ENCODE peak calls at places on chromosome 17, in ten cellular contexts. One of them, this sample, is unnamed.
A peak's percentile ranks its signal among the peaks of the same experiment; 100 is the strongest.

GRCh38 chr17:44655983-44656700 is at the start of gene MEIOC:
- DNase-seq in anterior cingulate cortex: no peak
- DNase-seq in non-pigmented ciliary epithelial cell: no peak
- DNase-seq in foreskin melanocyte: peak; percentile 29
- DNase-seq in SW480: no peak
- DNase-seq in NCI-H187: no peak
- DNase-seq in HS-5: no peak
- DNase-seq in suprapubic skin: no peak
- DNase-seq in neural crest cell: peak; percentile 33
- DNase-seq in caudate nucleus: no peak
- DNase-seq in this sample: no peak

GRCh38 chr17:61809816-61810392 is 53.4 kb downstream of the BRIP1 start:
- DNase-seq in suprapubic skin: no peak
- DNase-seq in non-pigmented ciliary epithelial cell: no peak
- DNase-seq in HS-5: peak; percentile 37
- DNase-seq in foreskin melanocyte: peak; percentile 77
- DNase-seq in caudate nucleus: no peak
- DNase-seq in neural crest cell: no peak
- DNase-seq in NCI-H187: peak; percentile 13
- DNase-seq in anterior cingulate cortex: no peak
- DNase-seq in SW480: peak; percentile 58
- DNase-seq in this sample: no peak

GRCh38 chr17:79019631-79020584 is 4.1 kb upstream of the C1QTNF1 start:
- DNase-seq in HS-5: peak; percentile 41
- DNase-seq in foreskin melanocyte: peak; percentile 68
- DNase-seq in SW480: peak; percentile 80
- DNase-seq in NCI-H187: no peak
- DNase-seq in anterior cingulate cortex: no peak
- DNase-seq in caudate nucleus: no peak
- DNase-seq in neural crest cell: no peak
- DNase-seq in non-pigmented ciliary epithelial cell: peak; percentile 47
- DNase-seq in suprapubic skin: peak; percentile 86
- DNase-seq in this sample: peak; percentile 52

GRCh38 chr17:21170829-21171228 is 43.1 kb downstream of the TMEM11 start:
- DNase-seq in non-pigmented ciliary epithelial cell: no peak
- DNase-seq in HS-5: no peak
- DNase-seq in NCI-H187: no peak
- DNase-seq in neural crest cell: no peak
- DNase-seq in foreskin melanocyte: no peak
- DNase-seq in suprapubic skin: no peak
- DNase-seq in anterior cingulate cortex: no peak
- DNase-seq in SW480: no peak
- DNase-seq in caudate nucleus: no peak
- DNase-seq in this sample: no peak

GRCh38 chr17:39014044-39014794 is 47.0 kb upstream of the FBXO47 start:
- DNase-seq in anterior cingulate cortex: no peak
- DNase-seq in NCI-H187: no peak
- DNase-seq in SW480: no peak
- DNase-seq in neural crest cell: no peak
- DNase-seq in foreskin melanocyte: no peak
- DNase-seq in HS-5: no peak
- DNase-seq in suprapubic skin: no peak
- DNase-seq in caudate nucleus: no peak
- DNase-seq in non-pigmented ciliary epithelial cell: no peak
- DNase-seq in this sample: no peak

GRCh38 chr17:38702900-38703741 is 2.0 kb upstream of the MLLT6 start:
- DNase-seq in anterior cingulate cortex: no peak
- DNase-seq in HS-5: no peak
- DNase-seq in suprapubic skin: no peak
- DNase-seq in NCI-H187: no peak
- DNase-seq in foreskin melanocyte: no peak
- DNase-seq in caudate nucleus: peak; percentile 26
- DNase-seq in non-pigmented ciliary epithelial cell: no peak
- DNase-seq in SW480: no peak
- DNase-seq in neural crest cell: peak; percentile 15
- DNase-seq in this sample: no peak

GRCh38 chr17:44804301-44805061 is 25.6 kb downstream of the GJC1 start:
- DNase-seq in neural crest cell: no peak
- DNase-seq in HS-5: no peak
- DNase-seq in caudate nucleus: no peak
- DNase-seq in NCI-H187: no peak
- DNase-seq in SW480: no peak
- DNase-seq in anterior cingulate cortex: no peak
- DNase-seq in suprapubic skin: no peak
- DNase-seq in foreskin melanocyte: peak; percentile 53
- DNase-seq in non-pigmented ciliary epithelial cell: no peak
- DNase-seq in this sample: no peak

GRCh38 chr17:45228121-45228941 is 6.6 kb downstream of the FMNL1 start:
- DNase-seq in SW480: peak; percentile 62
- DNase-seq in suprapubic skin: no peak
- DNase-seq in non-pigmented ciliary epithelial cell: no peak
- DNase-seq in caudate nucleus: no peak
- DNase-seq in HS-5: no peak
- DNase-seq in NCI-H187: no peak
- DNase-seq in neural crest cell: no peak
- DNase-seq in foreskin melanocyte: no peak
- DNase-seq in anterior cingulate cortex: no peak
- DNase-seq in this sample: no peak

GRCh38 chr17:68821860-68822693 is 133.1 kb downstream of the ABCA8 start:
- DNase-seq in neural crest cell: no peak
- DNase-seq in NCI-H187: no peak
- DNase-seq in foreskin melanocyte: peak; percentile 62
- DNase-seq in SW480: peak; percentile 98
- DNase-seq in caudate nucleus: no peak
- DNase-seq in anterior cingulate cortex: no peak
- DNase-seq in suprapubic skin: no peak
- DNase-seq in HS-5: peak; percentile 93
- DNase-seq in non-pigmented ciliary epithelial cell: peak; percentile 91
- DNase-seq in this sample: peak; percentile 69

GRCh38 chr17:73139296-73139695 is 25.5 kb upstream of the SSTR2 start:
- DNase-seq in neural crest cell: no peak
- DNase-seq in HS-5: no peak
- DNase-seq in SW480: no peak
- DNase-seq in non-pigmented ciliary epithelial cell: no peak
- DNase-seq in foreskin melanocyte: no peak
- DNase-seq in NCI-H187: no peak
- DNase-seq in caudate nucleus: no peak
- DNase-seq in anterior cingulate cortex: no peak
- DNase-seq in suprapubic skin: no peak
- DNase-seq in this sample: no peak

GRCh38 chr17:43579570-43580140 is 33.5 kb upstream of the ETV4 start:
- DNase-seq in suprapubic skin: no peak
- DNase-seq in non-pigmented ciliary epithelial cell: peak; percentile 75
- DNase-seq in SW480: peak; percentile 87
- DNase-seq in HS-5: peak; percentile 89
- DNase-seq in foreskin melanocyte: no peak
- DNase-seq in caudate nucleus: no peak
- DNase-seq in anterior cingulate cortex: no peak
- DNase-seq in NCI-H187: no peak
- DNase-seq in neural crest cell: no peak
- DNase-seq in this sample: no peak

GRCh38 chr17:77182205-77182604 is 41.4 kb downstream of the SEC14L1 start:
- DNase-seq in SW480: no peak
- DNase-seq in foreskin melanocyte: no peak
- DNase-seq in NCI-H187: no peak
- DNase-seq in non-pigmented ciliary epithelial cell: no peak
- DNase-seq in neural crest cell: no peak
- DNase-seq in anterior cingulate cortex: no peak
- DNase-seq in caudate nucleus: no peak
- DNase-seq in HS-5: no peak
- DNase-seq in suprapubic skin: no peak
- DNase-seq in this sample: no peak

GRCh38 chr17:60390881-60391418 is 983 bp downstream of the USP32 start:
- DNase-seq in foreskin melanocyte: peak; percentile 39
- DNase-seq in anterior cingulate cortex: peak; percentile 36
- DNase-seq in NCI-H187: no peak
- DNase-seq in suprapubic skin: no peak
- DNase-seq in caudate nucleus: peak; percentile 31
- DNase-seq in HS-5: peak; percentile 19
- DNase-seq in neural crest cell: peak; percentile 6
- DNase-seq in non-pigmented ciliary epithelial cell: no peak
- DNase-seq in SW480: peak; percentile 47
- DNase-seq in this sample: no peak

GRCh38 chr17:42702446-42702845 is 20.1 kb downstream of the CNTNAP1 start:
- DNase-seq in HS-5: no peak
- DNase-seq in non-pigmented ciliary epithelial cell: no peak
- DNase-seq in NCI-H187: no peak
- DNase-seq in SW480: no peak
- DNase-seq in caudate nucleus: no peak
- DNase-seq in suprapubic skin: peak; percentile 38
- DNase-seq in foreskin melanocyte: no peak
- DNase-seq in neural crest cell: no peak
- DNase-seq in anterior cingulate cortex: no peak
- DNase-seq in this sample: no peak

GRCh38 chr17:77322534-77323412 is 182.0 kb downstream of the SEC14L1 start:
- DNase-seq in NCI-H187: no peak
- DNase-seq in caudate nucleus: no peak
- DNase-seq in neural crest cell: no peak
- DNase-seq in SW480: peak; percentile 90
- DNase-seq in HS-5: peak; percentile 92
- DNase-seq in anterior cingulate cortex: peak; percentile 28
- DNase-seq in foreskin melanocyte: peak; percentile 96
- DNase-seq in non-pigmented ciliary epithelial cell: peak; percentile 94
- DNase-seq in suprapubic skin: peak; percentile 92
- DNase-seq in this sample: no peak

GRCh38 chr17:19755821-19756510 is 7.9 kb upstream of the ALDH3A1 start:
- DNase-seq in foreskin melanocyte: no peak
- DNase-seq in neural crest cell: no peak
- DNase-seq in SW480: no peak
- DNase-seq in HS-5: no peak
- DNase-seq in suprapubic skin: peak; percentile 58
- DNase-seq in anterior cingulate cortex: no peak
- DNase-seq in NCI-H187: no peak
- DNase-seq in caudate nucleus: no peak
- DNase-seq in non-pigmented ciliary epithelial cell: no peak
- DNase-seq in this sample: no peak

GRCh38 chr17:41491476-41491875 is 1.8 kb upstream of the KRT36 start:
- DNase-seq in SW480: no peak
- DNase-seq in neural crest cell: no peak
- DNase-seq in non-pigmented ciliary epithelial cell: no peak
- DNase-seq in HS-5: no peak
- DNase-seq in anterior cingulate cortex: no peak
- DNase-seq in caudate nucleus: no peak
- DNase-seq in NCI-H187: no peak
- DNase-seq in foreskin melanocyte: no peak
- DNase-seq in suprapubic skin: no peak
- DNase-seq in this sample: no peak

GRCh38 chr17:71799657-71800056 is 321.2 kb upstream of the SOX9 start:
- DNase-seq in neural crest cell: no peak
- DNase-seq in SW480: no peak
- DNase-seq in non-pigmented ciliary epithelial cell: no peak
- DNase-seq in caudate nucleus: no peak
- DNase-seq in suprapubic skin: no peak
- DNase-seq in NCI-H187: no peak
- DNase-seq in HS-5: no peak
- DNase-seq in foreskin melanocyte: no peak
- DNase-seq in anterior cingulate cortex: no peak
- DNase-seq in this sample: no peak

GRCh38 chr17:879546-879945 is 97.4 kb downstream of the MRM3 start:
- DNase-seq in suprapubic skin: peak; percentile 79
- DNase-seq in anterior cingulate cortex: no peak
- DNase-seq in neural crest cell: peak; percentile 32
- DNase-seq in SW480: peak; percentile 89
- DNase-seq in foreskin melanocyte: no peak
- DNase-seq in non-pigmented ciliary epithelial cell: peak; percentile 36
- DNase-seq in caudate nucleus: no peak
- DNase-seq in NCI-H187: peak; percentile 86
- DNase-seq in HS-5: peak; percentile 19
- DNase-seq in this sample: no peak

GRCh38 chr17:72120878-72121163 is at the start of gene SOX9:
- DNase-seq in NCI-H187: no peak
- DNase-seq in HS-5: peak; percentile 68
- DNase-seq in SW480: peak; percentile 99
- DNase-seq in neural crest cell: peak; percentile 72
- DNase-seq in non-pigmented ciliary epithelial cell: no peak
- DNase-seq in caudate nucleus: peak; percentile 91
- DNase-seq in foreskin melanocyte: peak; percentile 69
- DNase-seq in suprapubic skin: peak; percentile 88
- DNase-seq in anterior cingulate cortex: peak; percentile 92
- DNase-seq in this sample: no peak

GRCh38 chr17:29671661-29672060 is 48.9 kb upstream of the CORO6 start:
- DNase-seq in non-pigmented ciliary epithelial cell: no peak
- DNase-seq in anterior cingulate cortex: no peak
- DNase-seq in NCI-H187: no peak
- DNase-seq in neural crest cell: no peak
- DNase-seq in SW480: no peak
- DNase-seq in foreskin melanocyte: no peak
- DNase-seq in HS-5: no peak
- DNase-seq in caudate nucleus: no peak
- DNase-seq in suprapubic skin: no peak
- DNase-seq in this sample: no peak

GRCh38 chr17:72661093-72661944 is 431.2 kb downstream of the SLC39A11 start:
- DNase-seq in SW480: peak; percentile 99
- DNase-seq in HS-5: no peak
- DNase-seq in non-pigmented ciliary epithelial cell: no peak
- DNase-seq in caudate nucleus: no peak
- DNase-seq in NCI-H187: peak; percentile 40
- DNase-seq in anterior cingulate cortex: peak; percentile 21
- DNase-seq in foreskin melanocyte: peak; percentile 81
- DNase-seq in suprapubic skin: no peak
- DNase-seq in neural crest cell: peak; percentile 22
- DNase-seq in this sample: no peak

This sample was measured in glomerular endothelial cell.